ENCODE peak calls at places on chromosome 18, in four cellular contexts. One of them, this sample, is unnamed. For H3K27me3, the result is how much of the 10 kb centered on the place peaks cover.

GRCh38 chr18:7025194-7025593 is 92.4 kb downstream of the LAMA1 start:
- DNase-seq in stomach: no peak
- DNase-seq in IMR-90: no peak
- DNase-seq in HCT116: no peak
- DNase-seq in this sample: no peak

GRCh38 chr18:72543362-72544055 is 633 bp downstream of the CBLN2 start:
- DNase-seq in stomach: no peak
- DNase-seq in IMR-90: no peak
- DNase-seq in HCT116: no peak
- DNase-seq in this sample: no peak

GRCh38 chr18:8844721-8845148 is 139.4 kb downstream of the MTCL1 start:
- DNase-seq in stomach: no peak
- DNase-seq in IMR-90: peak
- DNase-seq in HCT116: no peak
- DNase-seq in this sample: no peak

GRCh38 chr18:77131652-77132368 is 773 bp downstream of the MBP start:
- DNase-seq in stomach: peak
- DNase-seq in IMR-90: no peak
- DNase-seq in HCT116: no peak
- DNase-seq in this sample: peak

GRCh38 chr18:46814394-46814793 is 57.5 kb upstream of the ST8SIA5 start:
- DNase-seq in stomach: no peak
- DNase-seq in IMR-90: peak
- DNase-seq in HCT116: no peak
- DNase-seq in this sample: no peak

GRCh38 chr18:59189746-59190145 is 30.2 kb upstream of the GRP start:
- DNase-seq in stomach: no peak
- DNase-seq in IMR-90: peak
- DNase-seq in HCT116: no peak
- DNase-seq in this sample: no peak

GRCh38 chr18:49212819-49213218 is 247.6 kb downstream of the DYM start:
- DNase-seq in stomach: no peak
- DNase-seq in IMR-90: peak
- DNase-seq in HCT116: no peak
- DNase-seq in this sample: no peak

GRCh38 chr18:6561029-6561861 is 146.5 kb upstream of the L3MBTL4 start:
- DNase-seq in stomach: peak
- DNase-seq in IMR-90: peak
- DNase-seq in HCT116: no peak
- DNase-seq in this sample: no peak

GRCh38 chr18:36505701-36506100 is 208.2 kb downstream of the FHOD3 start:
- DNase-seq in stomach: no peak
- DNase-seq in IMR-90: no peak
- DNase-seq in HCT116: no peak
- DNase-seq in this sample: no peak

GRCh38 chr18:42047721-42048120 is 92.7 kb downstream of the PIK3C3 start:
- DNase-seq in stomach: no peak
- DNase-seq in IMR-90: peak
- DNase-seq in HCT116: no peak
- DNase-seq in this sample: no peak

GRCh38 chr18:77321823-77322805 is 72.5 kb downstream of the GALR1 start:
- DNase-seq in stomach: no peak
- DNase-seq in IMR-90: no peak
- DNase-seq in HCT116: no peak
- DNase-seq in this sample: peak

GRCh38 chr18:77111449-77112160 is 21.0 kb downstream of the MBP start:
- DNase-seq in stomach: no peak
- DNase-seq in IMR-90: no peak
- DNase-seq in HCT116: no peak
- DNase-seq in this sample: no peak

GRCh38 chr18:5107990-5108389 is 89.1 kb downstream of the AKAIN1 start:
- DNase-seq in stomach: no peak
- DNase-seq in IMR-90: no peak
- DNase-seq in HCT116: no peak
- DNase-seq in this sample: no peak

GRCh38 chr18:79855147-79855910 is 57.6 kb downstream of the KCNG2 start:
- DNase-seq in stomach: no peak
- DNase-seq in IMR-90: no peak
- DNase-seq in HCT116: no peak
- DNase-seq in this sample: peak

GRCh38 chr18:57431512-57432080 is 3.6 kb upstream of the ONECUT2 start:
- DNase-seq in stomach: no peak
- DNase-seq in IMR-90: no peak
- DNase-seq in HCT116: no peak
- DNase-seq in this sample: no peak

GRCh38 chr18:57432765-57433400 is 2.3 kb upstream of the ONECUT2 start:
- DNase-seq in stomach: no peak
- DNase-seq in IMR-90: no peak
- DNase-seq in HCT116: no peak
- DNase-seq in this sample: no peak

GRCh38 chr18:57433492-57434176 is 1.5 kb upstream of the ONECUT2 start:
- DNase-seq in stomach: no peak
- DNase-seq in IMR-90: no peak
- DNase-seq in HCT116: no peak
- DNase-seq in this sample: no peak

GRCh38 chr18:57430983-57431382 is 4.2 kb upstream of the ONECUT2 start:
- DNase-seq in stomach: no peak
- DNase-seq in IMR-90: no peak
- DNase-seq in HCT116: no peak
- DNase-seq in this sample: no peak

DNA sequence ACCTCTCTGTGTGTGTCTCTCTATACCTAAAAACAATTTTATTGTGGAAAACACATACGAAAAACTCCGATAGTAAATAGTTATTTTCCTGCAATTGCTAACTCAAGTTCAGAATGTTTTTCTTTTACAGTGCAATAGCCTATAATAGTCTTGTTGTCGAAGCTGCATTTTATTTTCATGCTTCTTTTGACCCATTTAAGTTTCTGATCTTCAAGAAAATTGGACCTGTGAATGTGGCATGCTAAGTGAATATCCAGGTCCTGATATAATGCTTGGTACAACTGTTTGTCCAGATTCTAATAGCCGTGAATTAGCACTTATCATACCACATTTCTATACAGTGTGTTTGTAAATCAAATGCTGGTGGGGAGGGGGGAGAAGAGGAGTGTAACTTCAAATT is 3.1 kb upstream of the ONECUT2 start:
- DNase-seq in stomach: no peak
- DNase-seq in IMR-90: no peak
- DNase-seq in HCT116: no peak
- DNase-seq in this sample: no peak
- H3K27me3 ChIP-seq in stomach: half or more
- H3K27me3 ChIP-seq in IMR-90: half or more
- H3K27me3 ChIP-seq in HCT116: under half
- H3K27me3 ChIP-seq in this sample: under half

DNA sequence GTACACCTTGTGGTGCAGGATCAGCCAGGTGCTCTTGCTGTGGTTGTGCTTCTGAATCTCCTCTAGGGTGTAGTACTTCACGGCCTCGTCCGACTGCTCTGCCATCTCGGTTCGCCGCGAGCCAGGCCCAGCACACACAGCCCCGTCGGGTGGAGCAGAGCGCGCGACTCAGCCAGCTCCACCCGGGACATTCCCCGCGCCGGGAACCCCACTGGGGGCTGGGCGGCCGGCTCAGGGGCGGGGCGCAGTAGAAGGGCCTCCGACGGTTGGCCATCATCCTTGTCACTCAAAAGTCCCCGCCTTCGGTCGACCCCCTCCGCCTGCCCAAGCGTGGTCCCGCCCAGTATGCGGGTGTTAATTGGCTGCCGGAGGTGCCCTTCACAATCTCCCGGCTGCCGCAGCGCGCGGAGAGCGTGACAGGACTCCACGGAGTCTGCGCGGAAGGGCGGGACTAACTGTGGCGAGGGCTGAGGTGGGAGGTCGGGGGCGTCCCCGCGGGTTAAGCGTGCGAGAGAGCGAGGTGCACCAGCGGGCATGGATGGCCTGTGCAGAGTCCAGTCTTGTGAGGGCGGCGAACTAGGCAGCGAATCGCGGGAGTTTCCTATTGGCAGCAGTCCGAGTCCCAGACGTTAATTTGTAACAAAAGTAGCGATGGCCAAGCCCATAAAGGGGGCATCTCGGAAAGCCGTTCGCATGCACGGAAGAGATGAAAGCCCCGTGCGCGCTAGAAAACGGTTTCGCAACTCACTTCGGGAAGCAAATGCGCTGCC is at the start of gene CYB5A:
- DNase-seq in stomach: peak
- DNase-seq in IMR-90: peak
- DNase-seq in HCT116: peak
- DNase-seq in this sample: peak
- TF ChIP-seq POLR2A in stomach: no peak
- TF ChIP-seq POLR2A in IMR-90: no peak
- TF ChIP-seq POLR2A in HCT116: no peak
- TF ChIP-seq POLR2A in this sample: peak

GRCh38 chr18:34550902-34551301 is 159.2 kb upstream of the DTNA start:
- DNase-seq in stomach: no peak
- DNase-seq in IMR-90: no peak
- DNase-seq in HCT116: no peak
- DNase-seq in this sample: no peak

GRCh38 chr18:34548973-34549294 is 161.2 kb upstream of the DTNA start:
- DNase-seq in stomach: no peak
- DNase-seq in IMR-90: no peak
- DNase-seq in HCT116: no peak
- DNase-seq in this sample: no peak

GRCh38 chr18:34548120-34548972 is 161.8 kb upstream of the DTNA start:
- DNase-seq in stomach: no peak
- DNase-seq in IMR-90: no peak
- DNase-seq in HCT116: no peak
- DNase-seq in this sample: no peak

GRCh38 chr18:34550156-34550555 is 159.9 kb upstream of the DTNA start:
- DNase-seq in stomach: no peak
- DNase-seq in IMR-90: no peak
- DNase-seq in HCT116: no peak
- DNase-seq in this sample: no peak

GRCh38 chr18:34549367-34549766 is 160.7 kb upstream of the DTNA start:
- DNase-seq in stomach: no peak
- DNase-seq in IMR-90: no peak
- DNase-seq in HCT116: no peak
- DNase-seq in this sample: no peak
- H3K4me3 ChIP-seq in stomach: no peak
- H3K4me3 ChIP-seq in IMR-90: no peak
- H3K4me3 ChIP-seq in HCT116: no peak
- H3K4me3 ChIP-seq in this sample: no peak

GRCh38 chr18:13219012-13219396 is 444 bp downstream of the LDLRAD4 start:
- DNase-seq in stomach: no peak
- DNase-seq in IMR-90: no peak
- DNase-seq in HCT116: no peak
- DNase-seq in this sample: no peak
- H3K27me3 ChIP-seq in stomach: under half
- H3K27me3 ChIP-seq in IMR-90: half or more
- H3K27me3 ChIP-seq in HCT116: under half
- H3K27me3 ChIP-seq in this sample: under half

GRCh38 chr18:27772081-27772480 is 404.8 kb downstream of the CDH2 start:
- DNase-seq in stomach: no peak
- DNase-seq in IMR-90: no peak
- DNase-seq in HCT116: no peak
- DNase-seq in this sample: no peak
- TF ChIP-seq POLR2A in stomach: no peak
- TF ChIP-seq POLR2A in IMR-90: no peak
- TF ChIP-seq POLR2A in HCT116: no peak
- TF ChIP-seq POLR2A in this sample: no peak